ENCODE peak calls at places on chromosome 16, in ten cellular contexts. One of them, this sample, is unnamed.

GRCh38 chr16:2337431-2338296 is 2.9 kb downstream of the ABCA3 start:
- DNase-seq in tibial nerve: no peak
- DNase-seq in DND-41: no peak
- DNase-seq in upper lobe of left lung: no peak
- DNase-seq in LNCaP clone FGC: no peak
- DNase-seq in foreskin fibroblast: no peak
- DNase-seq in H1: peak; percentile 29
- DNase-seq in BJ: no peak
- DNase-seq in lower leg skin: peak; percentile 25
- DNase-seq in astrocyte of the cerebellum: no peak
- DNase-seq in this sample: no peak

GRCh38 chr16:48947371-48947713 is 334.3 kb downstream of the CBLN1 start:
- DNase-seq in tibial nerve: no peak
- DNase-seq in DND-41: no peak
- DNase-seq in upper lobe of left lung: no peak
- DNase-seq in LNCaP clone FGC: no peak
- DNase-seq in foreskin fibroblast: no peak
- DNase-seq in H1: no peak
- DNase-seq in BJ: no peak
- DNase-seq in lower leg skin: no peak
- DNase-seq in astrocyte of the cerebellum: no peak
- DNase-seq in this sample: no peak

GRCh38 chr16:54152362-54153239 is 134.0 kb downstream of the IRX3 start:
- DNase-seq in tibial nerve: no peak
- DNase-seq in DND-41: no peak
- DNase-seq in upper lobe of left lung: no peak
- DNase-seq in LNCaP clone FGC: no peak
- DNase-seq in foreskin fibroblast: no peak
- DNase-seq in H1: no peak
- DNase-seq in BJ: no peak
- DNase-seq in lower leg skin: peak; percentile 36
- DNase-seq in astrocyte of the cerebellum: no peak
- DNase-seq in this sample: no peak

GRCh38 chr16:73713817-73714495 is 582.7 kb upstream of the PSMD7 start:
- DNase-seq in tibial nerve: peak; percentile 19
- DNase-seq in DND-41: peak; percentile 33
- DNase-seq in upper lobe of left lung: no peak
- DNase-seq in LNCaP clone FGC: no peak
- DNase-seq in foreskin fibroblast: no peak
- DNase-seq in H1: peak; percentile 78
- DNase-seq in BJ: no peak
- DNase-seq in lower leg skin: no peak
- DNase-seq in astrocyte of the cerebellum: no peak
- DNase-seq in this sample: peak; percentile 8

GRCh38 chr16:61820398-61820797 is 215.8 kb downstream of the CDH8 start:
- DNase-seq in tibial nerve: no peak
- DNase-seq in DND-41: no peak
- DNase-seq in upper lobe of left lung: no peak
- DNase-seq in LNCaP clone FGC: no peak
- DNase-seq in foreskin fibroblast: no peak
- DNase-seq in H1: no peak
- DNase-seq in BJ: no peak
- DNase-seq in lower leg skin: no peak
- DNase-seq in astrocyte of the cerebellum: peak; percentile 44
- DNase-seq in this sample: no peak

GRCh38 chr16:15950869-15951268 is 1.5 kb downstream of the ABCC1 start:
- DNase-seq in tibial nerve: no peak
- DNase-seq in DND-41: no peak
- DNase-seq in upper lobe of left lung: no peak
- DNase-seq in LNCaP clone FGC: no peak
- DNase-seq in foreskin fibroblast: no peak
- DNase-seq in H1: no peak
- DNase-seq in BJ: no peak
- DNase-seq in lower leg skin: no peak
- DNase-seq in astrocyte of the cerebellum: no peak
- DNase-seq in this sample: no peak

GRCh38 chr16:8572919-8573724 is 17.2 kb downstream of the TMEM114 start:
- DNase-seq in tibial nerve: peak; percentile 13
- DNase-seq in DND-41: peak; percentile 47
- DNase-seq in upper lobe of left lung: no peak
- DNase-seq in LNCaP clone FGC: no peak
- DNase-seq in foreskin fibroblast: peak; percentile 69
- DNase-seq in H1: peak; percentile 69
- DNase-seq in BJ: no peak
- DNase-seq in lower leg skin: peak; percentile 78
- DNase-seq in astrocyte of the cerebellum: peak; percentile 27
- DNase-seq in this sample: peak; percentile 41

GRCh38 chr16:65947951-65948350 is 418.5 kb upstream of the CDH5 start:
- DNase-seq in tibial nerve: no peak
- DNase-seq in DND-41: no peak
- DNase-seq in upper lobe of left lung: no peak
- DNase-seq in LNCaP clone FGC: no peak
- DNase-seq in foreskin fibroblast: no peak
- DNase-seq in H1: no peak
- DNase-seq in BJ: no peak
- DNase-seq in lower leg skin: no peak
- DNase-seq in astrocyte of the cerebellum: no peak
- DNase-seq in this sample: no peak

DNA sequence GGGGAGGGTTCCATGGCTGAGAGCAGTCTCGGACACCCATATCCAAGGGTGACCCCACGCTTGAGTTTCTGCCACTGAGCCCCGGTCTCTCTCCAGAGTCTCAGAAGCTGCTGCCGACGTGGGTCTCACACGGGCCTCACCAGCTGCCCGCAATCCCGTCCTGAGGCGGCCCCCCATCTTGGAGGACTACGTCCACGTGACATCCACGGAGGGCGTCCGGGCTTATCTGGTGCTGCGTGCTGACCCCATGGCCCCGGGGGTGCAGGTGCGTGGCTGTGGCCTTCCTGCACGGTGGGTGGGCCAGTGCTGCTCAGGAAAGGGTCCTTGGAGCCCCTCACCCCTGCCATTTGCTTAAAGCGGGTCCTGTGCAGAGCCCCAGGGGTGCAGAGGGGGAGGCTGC is 1.0 kb downstream of the CHTF18 start:
- DNase-seq in tibial nerve: no peak
- DNase-seq in DND-41: no peak
- DNase-seq in upper lobe of left lung: peak; percentile 77
- DNase-seq in LNCaP clone FGC: no peak
- DNase-seq in foreskin fibroblast: no peak
- DNase-seq in H1: no peak
- DNase-seq in BJ: no peak
- DNase-seq in lower leg skin: no peak
- DNase-seq in astrocyte of the cerebellum: no peak
- DNase-seq in this sample: no peak
- H3K4me3 ChIP-seq in tibial nerve: no peak overlapping the region
- H3K4me3 ChIP-seq in DND-41: peak overlapping the region; percentile 94
- H3K4me3 ChIP-seq in upper lobe of left lung: peak overlapping the region; percentile 98
- H3K4me3 ChIP-seq in LNCaP clone FGC: peak overlapping the region; percentile 89
- H3K4me3 ChIP-seq in foreskin fibroblast: peak overlapping the region; percentile 74
- H3K4me3 ChIP-seq in H1: peak overlapping the region; percentile 72
- H3K4me3 ChIP-seq in BJ: peak overlapping the region; percentile 94
- H3K4me3 ChIP-seq in lower leg skin: no peak overlapping the region
- H3K4me3 ChIP-seq in astrocyte of the cerebellum: no peak overlapping the region
- H3K4me3 ChIP-seq in this sample: peak overlapping the region; percentile 78

GRCh38 chr16:67237396-67238277 is 9.6 kb downstream of the FHOD1 start:
- DNase-seq in tibial nerve: no peak
- DNase-seq in DND-41: no peak
- DNase-seq in upper lobe of left lung: no peak
- DNase-seq in LNCaP clone FGC: no peak
- DNase-seq in foreskin fibroblast: no peak
- DNase-seq in H1: no peak
- DNase-seq in BJ: no peak
- DNase-seq in lower leg skin: no peak
- DNase-seq in astrocyte of the cerebellum: no peak
- DNase-seq in this sample: no peak

GRCh38 chr16:67238278-67238575 is 9.1 kb downstream of the FHOD1 start:
- DNase-seq in tibial nerve: no peak
- DNase-seq in DND-41: no peak
- DNase-seq in upper lobe of left lung: no peak
- DNase-seq in LNCaP clone FGC: no peak
- DNase-seq in foreskin fibroblast: no peak
- DNase-seq in H1: no peak
- DNase-seq in BJ: no peak
- DNase-seq in lower leg skin: no peak
- DNase-seq in astrocyte of the cerebellum: no peak
- DNase-seq in this sample: no peak

GRCh38 chr16:67235816-67236547 is 9.1 kb downstream of the TMEM208 start:
- DNase-seq in tibial nerve: no peak
- DNase-seq in DND-41: peak; percentile 86
- DNase-seq in upper lobe of left lung: no peak
- DNase-seq in LNCaP clone FGC: no peak
- DNase-seq in foreskin fibroblast: no peak
- DNase-seq in H1: no peak
- DNase-seq in BJ: no peak
- DNase-seq in lower leg skin: no peak
- DNase-seq in astrocyte of the cerebellum: no peak
- DNase-seq in this sample: peak; percentile 94

GRCh38 chr16:67238806-67239470 is 8.3 kb downstream of the FHOD1 start:
- DNase-seq in tibial nerve: no peak
- DNase-seq in DND-41: no peak
- DNase-seq in upper lobe of left lung: no peak
- DNase-seq in LNCaP clone FGC: no peak
- DNase-seq in foreskin fibroblast: no peak
- DNase-seq in H1: no peak
- DNase-seq in BJ: no peak
- DNase-seq in lower leg skin: no peak
- DNase-seq in astrocyte of the cerebellum: no peak
- DNase-seq in this sample: no peak

GRCh38 chr16:67236551-67237395 is 9.8 kb downstream of the TMEM208 start:
- DNase-seq in tibial nerve: no peak
- DNase-seq in DND-41: peak; percentile 91
- DNase-seq in upper lobe of left lung: peak; percentile 91
- DNase-seq in LNCaP clone FGC: no peak
- DNase-seq in foreskin fibroblast: peak; percentile 77
- DNase-seq in H1: peak; percentile 98
- DNase-seq in BJ: no peak
- DNase-seq in lower leg skin: no peak
- DNase-seq in astrocyte of the cerebellum: no peak
- DNase-seq in this sample: peak; percentile 81
- H3K4me3 ChIP-seq in tibial nerve: no peak overlapping the region
- H3K4me3 ChIP-seq in DND-41: peak overlapping the region; percentile 55
- H3K4me3 ChIP-seq in upper lobe of left lung: no peak overlapping the region
- H3K4me3 ChIP-seq in LNCaP clone FGC: no peak overlapping the region
- H3K4me3 ChIP-seq in foreskin fibroblast: no peak overlapping the region
- H3K4me3 ChIP-seq in H1: no peak overlapping the region
- H3K4me3 ChIP-seq in BJ: no peak overlapping the region
- H3K4me3 ChIP-seq in lower leg skin: no peak overlapping the region
- H3K4me3 ChIP-seq in astrocyte of the cerebellum: no peak overlapping the region
- H3K4me3 ChIP-seq in this sample: peak overlapping the region; percentile 65

GRCh38 chr16:20626971-20627370 is 50.8 kb upstream of the ACSM2B start:
- DNase-seq in tibial nerve: no peak
- DNase-seq in DND-41: no peak
- DNase-seq in upper lobe of left lung: no peak
- DNase-seq in LNCaP clone FGC: no peak
- DNase-seq in foreskin fibroblast: no peak
- DNase-seq in H1: no peak
- DNase-seq in BJ: no peak
- DNase-seq in lower leg skin: no peak
- DNase-seq in astrocyte of the cerebellum: no peak
- DNase-seq in this sample: no peak

GRCh38 chr16:20628213-20628612 is 52.0 kb upstream of the ACSM2B start:
- DNase-seq in tibial nerve: no peak
- DNase-seq in DND-41: no peak
- DNase-seq in upper lobe of left lung: no peak
- DNase-seq in LNCaP clone FGC: no peak
- DNase-seq in foreskin fibroblast: no peak
- DNase-seq in H1: no peak
- DNase-seq in BJ: no peak
- DNase-seq in lower leg skin: no peak
- DNase-seq in astrocyte of the cerebellum: no peak
- DNase-seq in this sample: no peak

GRCh38 chr16:20622498-20622870 is 46.3 kb upstream of the ACSM2B start:
- DNase-seq in tibial nerve: no peak
- DNase-seq in DND-41: no peak
- DNase-seq in upper lobe of left lung: no peak
- DNase-seq in LNCaP clone FGC: no peak
- DNase-seq in foreskin fibroblast: no peak
- DNase-seq in H1: no peak
- DNase-seq in BJ: no peak
- DNase-seq in lower leg skin: no peak
- DNase-seq in astrocyte of the cerebellum: no peak
- DNase-seq in this sample: no peak

GRCh38 chr16:20624205-20624604 is 48.0 kb upstream of the ACSM2B start:
- DNase-seq in tibial nerve: no peak
- DNase-seq in DND-41: no peak
- DNase-seq in upper lobe of left lung: no peak
- DNase-seq in LNCaP clone FGC: no peak
- DNase-seq in foreskin fibroblast: no peak
- DNase-seq in H1: no peak
- DNase-seq in BJ: no peak
- DNase-seq in lower leg skin: no peak
- DNase-seq in astrocyte of the cerebellum: no peak
- DNase-seq in this sample: no peak

DNA sequence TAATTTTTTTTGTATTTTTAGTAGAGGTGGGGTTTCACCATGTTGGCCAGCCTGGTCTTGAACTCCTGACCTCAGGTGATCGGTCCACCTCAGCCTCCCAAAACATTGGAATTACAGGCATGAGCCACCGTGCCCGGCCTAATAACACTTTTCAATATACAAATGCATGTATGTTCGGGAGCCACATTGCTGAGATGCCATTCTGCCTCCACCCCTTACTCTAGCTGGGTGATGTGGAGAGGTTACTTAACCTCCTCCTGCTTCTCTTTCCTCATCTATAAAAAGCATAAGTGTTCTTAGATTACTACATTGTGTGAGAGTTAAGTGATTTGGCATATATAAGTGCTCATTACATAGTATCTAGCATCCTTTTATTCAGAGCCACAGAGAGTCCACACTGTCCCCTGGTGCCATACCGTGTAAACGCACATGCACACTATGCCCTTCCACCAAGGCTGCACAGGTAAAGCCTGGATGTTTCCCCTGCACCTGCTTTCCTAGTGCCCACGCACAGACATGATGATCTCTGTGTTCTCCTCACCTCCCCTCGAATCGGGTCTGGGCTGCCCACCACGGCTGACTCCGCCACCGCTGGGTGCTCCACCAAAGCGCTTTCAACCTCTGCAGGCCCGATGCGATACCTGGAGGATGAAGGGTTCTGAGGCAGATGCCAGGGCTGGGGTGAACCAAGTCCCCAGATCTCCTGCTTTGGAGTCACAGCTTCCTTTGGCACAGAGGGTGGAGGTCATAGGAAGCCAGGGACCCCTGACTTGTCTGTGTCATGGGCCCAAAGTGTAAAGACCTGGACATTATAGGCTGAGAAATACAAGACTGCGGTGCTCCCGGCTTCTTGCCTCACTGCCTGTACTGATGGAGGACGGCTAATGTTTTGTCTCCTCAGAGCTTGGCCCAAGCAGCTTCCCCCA is 49.0 kb upstream of the ACSM2B start:
- DNase-seq in tibial nerve: no peak
- DNase-seq in DND-41: no peak
- DNase-seq in upper lobe of left lung: peak; percentile 56
- DNase-seq in LNCaP clone FGC: no peak
- DNase-seq in foreskin fibroblast: no peak
- DNase-seq in H1: no peak
- DNase-seq in BJ: no peak
- DNase-seq in lower leg skin: no peak
- DNase-seq in astrocyte of the cerebellum: no peak
- DNase-seq in this sample: no peak
- H3K4me3 ChIP-seq in tibial nerve: no peak overlapping the region
- H3K4me3 ChIP-seq in DND-41: no peak overlapping the region
- H3K4me3 ChIP-seq in upper lobe of left lung: no peak overlapping the region
- H3K4me3 ChIP-seq in LNCaP clone FGC: no peak overlapping the region
- H3K4me3 ChIP-seq in foreskin fibroblast: no peak overlapping the region
- H3K4me3 ChIP-seq in H1: no peak overlapping the region
- H3K4me3 ChIP-seq in BJ: no peak overlapping the region
- H3K4me3 ChIP-seq in lower leg skin: no peak overlapping the region
- H3K4me3 ChIP-seq in astrocyte of the cerebellum: no peak overlapping the region
- H3K4me3 ChIP-seq in this sample: no peak overlapping the region

GRCh38 chr16:1158456-1159324 is 5.8 kb downstream of the CACNA1H start:
- DNase-seq in tibial nerve: no peak
- DNase-seq in DND-41: no peak
- DNase-seq in upper lobe of left lung: peak; percentile 82
- DNase-seq in LNCaP clone FGC: no peak
- DNase-seq in foreskin fibroblast: no peak
- DNase-seq in H1: no peak
- DNase-seq in BJ: no peak
- DNase-seq in lower leg skin: no peak
- DNase-seq in astrocyte of the cerebellum: no peak
- DNase-seq in this sample: no peak
- H3K4me3 ChIP-seq in tibial nerve: no peak overlapping the region
- H3K4me3 ChIP-seq in DND-41: no peak overlapping the region
- H3K4me3 ChIP-seq in upper lobe of left lung: no peak overlapping the region
- H3K4me3 ChIP-seq in LNCaP clone FGC: no peak overlapping the region
- H3K4me3 ChIP-seq in foreskin fibroblast: no peak overlapping the region
- H3K4me3 ChIP-seq in H1: no peak overlapping the region
- H3K4me3 ChIP-seq in BJ: no peak overlapping the region
- H3K4me3 ChIP-seq in lower leg skin: no peak overlapping the region
- H3K4me3 ChIP-seq in astrocyte of the cerebellum: no peak overlapping the region
- H3K4me3 ChIP-seq in this sample: no peak overlapping the region